ENCODE peak calls at places on chromosome 16, in eight cellular contexts. Z is K562, E is kidney epithelial cell, L is HFF-Myc, H is IMR-90, Y is tibial artery, G is WERI-Rb-1, U is adrenal gland. X is an unnamed sample.

GRCh38 chr16:89105599-89106151 is 12.0 kb downstream of the ACSF3 start:
- DNase-seq in L (no peak), G (no peak), E (no peak), H (no peak), U (no peak), Y (no peak), Z (no peak), X (no peak)

GRCh38 chr16:73058221-73058615 is 10.3 kb upstream of the ZFHX3 start:
- DNase-seq in Y (peak; percentile 21), Z (peak; percentile 33), E (no peak), G (no peak), H (no peak), U (peak; percentile 56), L (no peak), X (no peak)

GRCh38 chr16:58280146-58280845 is 14.5 kb downstream of the PRSS54 start:
- DNase-seq in Y (no peak), H (no peak), U (no peak), Z (no peak), E (no peak), G (no peak), L (no peak), X (no peak)

GRCh38 chr16:61820398-61820797 is 215.8 kb downstream of the CDH8 start:
- DNase-seq in Y (no peak), E (peak; percentile 50), L (no peak), Z (no peak), H (no peak), U (no peak), G (no peak), X (no peak)

GRCh38 chr16:88533945-88534641 is 36.1 kb upstream of the ZC3H18 start:
- DNase-seq in L (no peak), Y (peak; percentile 48), G (peak; percentile 45), H (peak; percentile 45), E (no peak), Z (no peak), U (peak; percentile 70), X (no peak)

GRCh38 chr16:12061336-12062055 is 85.0 kb downstream of the SNX29 start:
- DNase-seq in G (no peak), E (peak; percentile 77), Z (peak; percentile 4), Y (no peak), U (no peak), L (no peak), H (peak; percentile 36), X (peak; percentile 76)

GRCh38 chr16:11399261-11399831 is 54.1 kb downstream of the RMI2 start:
- DNase-seq in E (no peak), L (no peak), U (no peak), Y (no peak), Z (no peak), H (no peak), G (no peak), X (no peak)

GRCh38 chr16:85202631-85203461 is 90.6 kb upstream of the CIBAR2 start:
- DNase-seq in H (peak; percentile 96), G (peak; percentile 58), E (no peak), Z (no peak), Y (peak; percentile 77), U (peak; percentile 97), L (peak; percentile 74), X (no peak)

GRCh38 chr16:22123146-22123545 is 30.8 kb downstream of the VWA3A start:
- DNase-seq in Y (no peak), L (no peak), G (peak; percentile 23), E (no peak), Z (no peak), H (no peak), U (no peak), X (no peak)

GRCh38 chr16:66406534-66407368 is 20.3 kb upstream of the BEAN1 start:
- DNase-seq in H (peak; percentile 49), Z (peak; percentile 84), G (peak; percentile 82), L (peak; percentile 39), U (peak; percentile 87), Y (peak; percentile 87), E (no peak), X (no peak)

GRCh38 chr16:1941162-1941923 is 1.7 kb downstream of the MSRB1 start:
- DNase-seq in G (no peak), E (no peak), Z (peak; percentile 66), H (no peak), L (no peak), Y (no peak), U (no peak), X (peak; percentile 70)

DNA sequence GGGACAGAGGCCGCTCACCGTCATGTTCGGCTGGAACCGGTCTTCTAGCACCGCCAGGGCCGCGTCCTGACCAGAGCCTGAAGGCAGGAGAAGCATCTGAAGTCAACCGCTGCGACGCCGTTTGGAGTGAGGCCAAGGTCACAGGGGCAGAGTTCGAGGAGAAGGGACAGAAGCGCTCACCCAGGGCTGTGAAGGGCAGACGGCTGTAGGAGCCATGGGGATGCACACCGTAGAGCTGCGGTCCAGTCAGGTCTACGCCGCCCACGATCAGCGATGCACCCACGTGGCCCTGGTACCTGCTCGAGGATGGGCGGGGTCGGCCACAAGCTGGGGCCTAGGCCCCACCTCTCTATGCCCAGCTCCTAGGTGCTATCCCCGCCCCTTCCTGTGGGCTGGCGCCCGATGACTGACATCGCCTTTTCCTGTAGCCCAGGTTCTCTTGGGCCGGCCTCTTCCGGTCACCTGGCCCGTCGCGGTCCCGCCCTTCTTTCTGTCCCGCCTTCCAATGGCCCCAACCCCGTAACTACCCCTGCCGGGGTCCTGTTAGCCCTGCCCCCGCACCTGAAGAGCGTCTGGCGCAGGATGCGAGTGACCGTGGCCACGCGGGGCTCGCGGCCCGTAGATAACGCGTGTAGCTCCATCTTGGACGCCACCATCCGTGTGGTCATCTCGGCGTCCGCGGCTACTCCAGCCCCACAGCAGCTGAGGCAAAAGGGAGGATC is 1.1 kb downstream of the PSMB10 start:
- DNase-seq in E (peak; percentile 85), L (peak; percentile 78), H (peak; percentile 87), Y (peak; percentile 95), Z (peak; percentile 98), G (peak; percentile 97), U (peak; percentile 97), X (peak; percentile 56)
- TF ChIP-seq CTCF in E (no peak), L (no peak), H (no peak), Y (no peak), Z (no peak), G (no peak), U (no peak), X (no peak)

GRCh38 chr16:19116711-19117449 is 3.1 kb downstream of the ITPRIPL2 start:
- DNase-seq in H (peak; percentile 34), E (no peak), U (peak; percentile 46), L (no peak), Z (no peak), Y (no peak), G (no peak), X (no peak)

GRCh38 chr16:19118938-19119431 is 5.2 kb downstream of the ITPRIPL2 start:
- DNase-seq in L (no peak), E (peak; percentile 76), H (peak; percentile 95), Y (peak; percentile 62), G (no peak), Z (peak; percentile 79), U (peak; percentile 81), X (peak; percentile 65)

GRCh38 chr16:19123535-19124178 is 9.9 kb downstream of the ITPRIPL2 start:
- DNase-seq in Y (no peak), U (peak; percentile 76), L (no peak), E (no peak), G (no peak), Z (no peak), H (no peak), X (no peak)

GRCh38 chr16:19115148-19116021 is 1.6 kb downstream of the ITPRIPL2 start:
- DNase-seq in Z (no peak), L (no peak), E (no peak), U (no peak), G (no peak), H (no peak), Y (no peak), X (no peak)

DNA sequence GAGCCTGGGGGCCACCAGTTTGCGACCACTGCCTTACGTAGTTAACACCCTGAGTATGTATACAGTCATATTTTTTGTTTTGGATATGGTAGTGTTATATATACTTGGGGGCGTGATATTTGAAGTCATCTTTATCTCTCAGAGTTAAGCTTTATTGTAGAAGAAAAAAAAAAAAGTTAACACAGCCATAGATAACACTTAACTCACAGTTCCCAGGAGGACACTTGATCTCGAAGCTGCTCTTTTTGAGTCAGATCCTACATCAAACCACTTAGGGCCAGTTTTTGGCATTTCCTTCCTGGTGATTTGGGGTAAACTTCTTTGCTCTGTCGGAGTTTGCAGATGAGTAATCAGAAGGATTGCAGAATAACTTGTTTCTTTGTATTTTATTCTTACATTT is 5.8 kb downstream of the ITPRIPL2 start:
- DNase-seq in Y (no peak), H (peak; percentile 91), U (no peak), L (no peak), E (no peak), Z (no peak), G (no peak), X (no peak)
- H3K4me3 ChIP-seq in Y (peak overlapping the region; percentile 37), H (peak overlapping the region; percentile 67), U (no peak overlapping the region), L (peak overlapping the region; percentile 46), E (no peak overlapping the region), Z (peak overlapping the region; percentile 30), G (no peak overlapping the region), X (peak overlapping the region; percentile 52)

GRCh38 chr16:77374384-77374783 is 60.5 kb downstream of the ADAMTS18 start:
- DNase-seq in U (no peak), E (no peak), G (no peak), H (no peak), Z (no peak), Y (no peak), L (no peak), X (no peak)

GRCh38 chr16:77375396-77375795 is 59.4 kb downstream of the ADAMTS18 start:
- DNase-seq in L (no peak), H (no peak), U (no peak), Z (no peak), E (no peak), Y (no peak), G (no peak), X (no peak)

GRCh38 chr16:77373726-77374125 is 61.1 kb downstream of the ADAMTS18 start:
- DNase-seq in U (no peak), H (no peak), Y (no peak), Z (no peak), E (no peak), L (no peak), G (no peak), X (no peak)

DNA sequence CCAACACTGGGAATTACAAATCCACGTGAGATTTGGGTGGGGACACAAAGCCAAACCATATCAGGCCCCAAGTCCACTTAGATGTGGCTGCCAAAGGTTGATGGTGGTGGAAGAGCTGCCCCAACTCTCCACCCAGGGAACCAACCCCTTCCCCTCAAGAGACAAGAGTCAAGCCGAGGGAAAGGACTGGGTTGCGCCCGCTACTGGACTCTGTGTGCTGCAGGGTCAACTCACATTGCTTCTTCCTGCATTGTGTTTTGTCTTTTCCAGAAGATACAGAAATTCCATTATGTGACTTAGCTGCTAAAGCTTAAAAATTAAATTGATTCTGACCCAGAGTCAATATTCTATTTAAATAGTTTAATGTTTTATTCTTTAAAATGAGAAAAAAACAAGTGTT is 58.5 kb downstream of the ADAMTS18 start:
- DNase-seq in L (no peak), Z (no peak), E (no peak), H (no peak), G (no peak), Y (no peak), U (no peak), X (no peak)
- TF ChIP-seq CTCF in L (peak; percentile 39), Z (no peak), E (peak; percentile 29), H (no peak), G (peak; percentile 56), Y (no peak), U (no peak), X (peak; percentile 26)

DNA sequence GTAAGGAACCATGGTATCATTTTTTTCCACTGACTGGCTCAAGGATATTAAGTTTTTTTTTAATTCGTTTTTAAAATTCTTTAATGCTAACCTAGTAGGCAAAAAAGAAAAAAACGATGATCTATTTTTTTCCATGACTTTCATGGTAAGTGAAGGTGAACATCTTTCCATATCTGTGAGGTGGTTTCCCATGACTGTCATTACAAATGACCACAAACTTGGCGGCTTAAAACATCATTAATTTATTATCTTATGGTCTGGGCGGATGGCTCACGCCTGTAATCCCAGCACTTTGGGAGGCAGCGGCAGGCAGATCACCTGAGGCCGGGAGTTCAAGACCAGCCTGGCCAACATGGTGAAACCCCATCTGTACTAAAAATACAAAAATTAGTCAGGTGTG is 10.5 kb downstream of the AHSP start:
- DNase-seq in E (no peak), Z (no peak), U (no peak), L (no peak), G (no peak), Y (no peak), H (no peak), X (no peak)
- H3K4me3 ChIP-seq in E (no peak overlapping the region), Z (no peak overlapping the region), U (no peak overlapping the region), L (no peak overlapping the region), G (no peak overlapping the region), Y (no peak overlapping the region), H (no peak overlapping the region), X (no peak overlapping the region)

X was measured in epithelial cell of proximal tubule.